ENCODE peak calls at places on chromosomes 6 and 20, in eight cellular contexts. One of them, this sample, is unnamed.

GRCh38 chr20:11246251-11246775 is 572.5 kb upstream of the JAG1 start:
- DNase-seq in body of pancreas: no peak
- DNase-seq in OCI-LY7: no peak
- DNase-seq in psoas muscle: no peak
- DNase-seq in thoracic aorta: no peak
- DNase-seq in prostate gland: no peak
- DNase-seq in A549: no peak
- DNase-seq in mucosa of descending colon: no peak
- DNase-seq in this sample: no peak

GRCh38 chr6:162709431-162709830 is 18.1 kb downstream of the PRKN start:
- DNase-seq in A549: no peak
- DNase-seq in mucosa of descending colon: no peak
- DNase-seq in psoas muscle: no peak
- DNase-seq in thoracic aorta: no peak
- DNase-seq in OCI-LY7: no peak
- DNase-seq in body of pancreas: no peak
- DNase-seq in prostate gland: no peak
- DNase-seq in this sample: no peak

GRCh38 chr6:17299222-17299621 is 18.1 kb downstream of the RBM24 start:
- DNase-seq in psoas muscle: no peak
- DNase-seq in thoracic aorta: no peak
- DNase-seq in prostate gland: no peak
- DNase-seq in mucosa of descending colon: no peak
- DNase-seq in OCI-LY7: no peak
- DNase-seq in A549: no peak
- DNase-seq in body of pancreas: no peak
- DNase-seq in this sample: no peak

GRCh38 chr6:17027441-17027840 is 74.4 kb upstream of the STMND1 start:
- DNase-seq in body of pancreas: no peak
- DNase-seq in prostate gland: no peak
- DNase-seq in A549: no peak
- DNase-seq in psoas muscle: no peak
- DNase-seq in OCI-LY7: no peak
- DNase-seq in thoracic aorta: no peak
- DNase-seq in mucosa of descending colon: no peak
- DNase-seq in this sample: no peak

GRCh38 chr6:43999628-44000027 is 127.6 kb downstream of the MRPL14 start:
- DNase-seq in mucosa of descending colon: no peak
- DNase-seq in thoracic aorta: no peak
- DNase-seq in OCI-LY7: no peak
- DNase-seq in prostate gland: no peak
- DNase-seq in psoas muscle: peak
- DNase-seq in A549: no peak
- DNase-seq in body of pancreas: no peak
- DNase-seq in this sample: no peak

GRCh38 chr6:106117579-106117978 is 31.4 kb downstream of the PRDM1 start:
- DNase-seq in body of pancreas: no peak
- DNase-seq in prostate gland: no peak
- DNase-seq in OCI-LY7: no peak
- DNase-seq in thoracic aorta: no peak
- DNase-seq in mucosa of descending colon: no peak
- DNase-seq in psoas muscle: no peak
- DNase-seq in A549: no peak
- DNase-seq in this sample: no peak

GRCh38 chr6:104955927-104956662 is 812 bp upstream of the LIN28B start:
- DNase-seq in prostate gland: no peak
- DNase-seq in mucosa of descending colon: no peak
- DNase-seq in thoracic aorta: no peak
- DNase-seq in body of pancreas: no peak
- DNase-seq in A549: peak
- DNase-seq in OCI-LY7: no peak
- DNase-seq in psoas muscle: no peak
- DNase-seq in this sample: no peak

GRCh38 chr6:52063584-52064400 is 23.6 kb downstream of the PKHD1 start:
- DNase-seq in body of pancreas: peak
- DNase-seq in OCI-LY7: peak
- DNase-seq in prostate gland: no peak
- DNase-seq in A549: peak
- DNase-seq in psoas muscle: peak
- DNase-seq in mucosa of descending colon: peak
- DNase-seq in thoracic aorta: no peak
- DNase-seq in this sample: no peak

GRCh38 chr6:45554596-45554995 is 176.9 kb upstream of the SUPT3H start:
- DNase-seq in body of pancreas: no peak
- DNase-seq in OCI-LY7: no peak
- DNase-seq in prostate gland: no peak
- DNase-seq in A549: no peak
- DNase-seq in mucosa of descending colon: no peak
- DNase-seq in thoracic aorta: no peak
- DNase-seq in psoas muscle: no peak
- DNase-seq in this sample: no peak

GRCh38 chr6:24666097-24666615 is 543 bp downstream of the TDP2 start:
- DNase-seq in prostate gland: peak
- DNase-seq in A549: no peak
- DNase-seq in OCI-LY7: peak
- DNase-seq in mucosa of descending colon: no peak
- DNase-seq in thoracic aorta: peak
- DNase-seq in body of pancreas: peak
- DNase-seq in psoas muscle: peak
- DNase-seq in this sample: no peak

GRCh38 chr6:9581155-9581554 is 833.7 kb downstream of the TFAP2A start:
- DNase-seq in psoas muscle: no peak
- DNase-seq in prostate gland: no peak
- DNase-seq in thoracic aorta: no peak
- DNase-seq in OCI-LY7: no peak
- DNase-seq in body of pancreas: no peak
- DNase-seq in A549: no peak
- DNase-seq in mucosa of descending colon: no peak
- DNase-seq in this sample: no peak

GRCh38 chr20:2873747-2874041 is 413 bp downstream of the PTPRA start:
- DNase-seq in prostate gland: peak
- DNase-seq in thoracic aorta: no peak
- DNase-seq in OCI-LY7: peak
- DNase-seq in mucosa of descending colon: peak
- DNase-seq in A549: no peak
- DNase-seq in body of pancreas: peak
- DNase-seq in psoas muscle: no peak
- DNase-seq in this sample: peak

DNA sequence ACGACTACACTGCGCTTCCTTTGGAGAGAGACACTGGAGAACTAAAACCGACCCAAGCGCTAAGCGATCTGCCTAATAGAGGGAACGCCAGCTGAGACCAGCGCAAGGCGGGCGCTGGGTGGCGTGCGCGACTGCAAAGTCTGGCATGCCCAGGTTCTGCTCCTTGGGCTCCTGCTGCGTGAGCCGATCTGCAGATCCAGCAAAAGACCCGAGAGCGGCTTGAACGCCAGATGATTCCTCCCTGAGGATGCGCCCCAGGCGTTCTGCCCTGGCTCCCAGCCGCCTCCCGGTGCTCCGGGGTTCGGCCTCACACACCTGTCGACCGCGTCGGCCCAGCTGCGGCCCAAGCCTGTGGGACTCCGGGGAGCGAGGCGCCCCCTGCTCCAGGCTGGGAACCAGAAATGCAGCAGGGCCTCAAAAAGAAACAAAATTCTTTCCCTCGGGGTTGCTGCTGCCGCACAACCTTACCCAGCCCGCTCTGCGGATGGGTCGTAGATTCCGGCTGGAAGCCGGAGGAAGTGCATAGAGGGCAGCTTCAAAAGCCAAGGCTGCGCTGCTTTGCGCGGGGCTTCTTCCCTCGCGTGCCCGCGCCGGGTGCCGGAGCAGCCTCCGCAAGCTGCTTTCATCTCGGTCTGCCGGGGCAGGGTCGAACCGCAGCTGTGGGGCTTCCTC is 17.9 kb upstream of the PRDM13 start:
- DNase-seq in psoas muscle: peak
- DNase-seq in A549: peak
- DNase-seq in prostate gland: peak
- DNase-seq in thoracic aorta: no peak
- DNase-seq in OCI-LY7: no peak
- DNase-seq in body of pancreas: peak
- DNase-seq in mucosa of descending colon: peak
- DNase-seq in this sample: peak
- H3K4me3 ChIP-seq in psoas muscle: peak
- H3K4me3 ChIP-seq in A549: peak
- H3K4me3 ChIP-seq in prostate gland: peak
- H3K4me3 ChIP-seq in thoracic aorta: peak
- H3K4me3 ChIP-seq in OCI-LY7: no peak
- H3K4me3 ChIP-seq in body of pancreas: no peak
- H3K4me3 ChIP-seq in mucosa of descending colon: no peak
- H3K4me3 ChIP-seq in this sample: peak

GRCh38 chr6:2771021-2771558 is 5.9 kb downstream of the WRNIP1 start:
- DNase-seq in prostate gland: no peak
- DNase-seq in mucosa of descending colon: no peak
- DNase-seq in A549: no peak
- DNase-seq in psoas muscle: no peak
- DNase-seq in thoracic aorta: no peak
- DNase-seq in body of pancreas: no peak
- DNase-seq in OCI-LY7: no peak
- DNase-seq in this sample: no peak

GRCh38 chr6:2775003-2775402 is 9.8 kb downstream of the WRNIP1 start:
- DNase-seq in OCI-LY7: no peak
- DNase-seq in thoracic aorta: no peak
- DNase-seq in psoas muscle: no peak
- DNase-seq in prostate gland: no peak
- DNase-seq in body of pancreas: no peak
- DNase-seq in mucosa of descending colon: no peak
- DNase-seq in A549: no peak
- DNase-seq in this sample: peak

GRCh38 chr6:2770171-2770570 is 5.0 kb downstream of the WRNIP1 start:
- DNase-seq in mucosa of descending colon: peak
- DNase-seq in OCI-LY7: no peak
- DNase-seq in prostate gland: no peak
- DNase-seq in body of pancreas: no peak
- DNase-seq in psoas muscle: peak
- DNase-seq in A549: no peak
- DNase-seq in thoracic aorta: no peak
- DNase-seq in this sample: no peak

GRCh38 chr6:2772840-2773239 is 7.6 kb downstream of the WRNIP1 start:
- DNase-seq in OCI-LY7: no peak
- DNase-seq in psoas muscle: no peak
- DNase-seq in body of pancreas: no peak
- DNase-seq in prostate gland: no peak
- DNase-seq in mucosa of descending colon: no peak
- DNase-seq in A549: no peak
- DNase-seq in thoracic aorta: no peak
- DNase-seq in this sample: no peak

GRCh38 chr6:2773450-2773849 is 8.3 kb downstream of the WRNIP1 start:
- DNase-seq in A549: no peak
- DNase-seq in thoracic aorta: no peak
- DNase-seq in prostate gland: no peak
- DNase-seq in psoas muscle: no peak
- DNase-seq in body of pancreas: no peak
- DNase-seq in mucosa of descending colon: no peak
- DNase-seq in OCI-LY7: no peak
- DNase-seq in this sample: no peak
- TF ChIP-seq CTCF in A549: no peak
- TF ChIP-seq CTCF in thoracic aorta: no peak
- TF ChIP-seq CTCF in prostate gland: no peak
- TF ChIP-seq CTCF in psoas muscle: no peak
- TF ChIP-seq CTCF in body of pancreas: no peak
- TF ChIP-seq CTCF in mucosa of descending colon: no peak
- TF ChIP-seq CTCF in OCI-LY7: no peak
- TF ChIP-seq CTCF in this sample: no peak

GRCh38 chr6:7728855-7729590 is 3.1 kb downstream of the BMP6 start:
- DNase-seq in OCI-LY7: no peak
- DNase-seq in A549: no peak
- DNase-seq in body of pancreas: no peak
- DNase-seq in psoas muscle: no peak
- DNase-seq in mucosa of descending colon: no peak
- DNase-seq in prostate gland: no peak
- DNase-seq in thoracic aorta: no peak
- DNase-seq in this sample: no peak

GRCh38 chr6:7727150-7727950 is 1.5 kb downstream of the BMP6 start:
- DNase-seq in body of pancreas: peak
- DNase-seq in mucosa of descending colon: no peak
- DNase-seq in OCI-LY7: peak
- DNase-seq in A549: peak
- DNase-seq in psoas muscle: no peak
- DNase-seq in prostate gland: no peak
- DNase-seq in thoracic aorta: no peak
- DNase-seq in this sample: no peak

GRCh38 chr6:7726416-7727149 is 684 bp downstream of the BMP6 start:
- DNase-seq in thoracic aorta: no peak
- DNase-seq in mucosa of descending colon: peak
- DNase-seq in body of pancreas: peak
- DNase-seq in A549: peak
- DNase-seq in psoas muscle: no peak
- DNase-seq in prostate gland: no peak
- DNase-seq in OCI-LY7: peak
- DNase-seq in this sample: no peak

GRCh38 chr6:7730003-7730402 is 4.1 kb downstream of the BMP6 start:
- DNase-seq in thoracic aorta: no peak
- DNase-seq in psoas muscle: no peak
- DNase-seq in mucosa of descending colon: no peak
- DNase-seq in OCI-LY7: no peak
- DNase-seq in prostate gland: no peak
- DNase-seq in A549: no peak
- DNase-seq in body of pancreas: no peak
- DNase-seq in this sample: no peak

DNA sequence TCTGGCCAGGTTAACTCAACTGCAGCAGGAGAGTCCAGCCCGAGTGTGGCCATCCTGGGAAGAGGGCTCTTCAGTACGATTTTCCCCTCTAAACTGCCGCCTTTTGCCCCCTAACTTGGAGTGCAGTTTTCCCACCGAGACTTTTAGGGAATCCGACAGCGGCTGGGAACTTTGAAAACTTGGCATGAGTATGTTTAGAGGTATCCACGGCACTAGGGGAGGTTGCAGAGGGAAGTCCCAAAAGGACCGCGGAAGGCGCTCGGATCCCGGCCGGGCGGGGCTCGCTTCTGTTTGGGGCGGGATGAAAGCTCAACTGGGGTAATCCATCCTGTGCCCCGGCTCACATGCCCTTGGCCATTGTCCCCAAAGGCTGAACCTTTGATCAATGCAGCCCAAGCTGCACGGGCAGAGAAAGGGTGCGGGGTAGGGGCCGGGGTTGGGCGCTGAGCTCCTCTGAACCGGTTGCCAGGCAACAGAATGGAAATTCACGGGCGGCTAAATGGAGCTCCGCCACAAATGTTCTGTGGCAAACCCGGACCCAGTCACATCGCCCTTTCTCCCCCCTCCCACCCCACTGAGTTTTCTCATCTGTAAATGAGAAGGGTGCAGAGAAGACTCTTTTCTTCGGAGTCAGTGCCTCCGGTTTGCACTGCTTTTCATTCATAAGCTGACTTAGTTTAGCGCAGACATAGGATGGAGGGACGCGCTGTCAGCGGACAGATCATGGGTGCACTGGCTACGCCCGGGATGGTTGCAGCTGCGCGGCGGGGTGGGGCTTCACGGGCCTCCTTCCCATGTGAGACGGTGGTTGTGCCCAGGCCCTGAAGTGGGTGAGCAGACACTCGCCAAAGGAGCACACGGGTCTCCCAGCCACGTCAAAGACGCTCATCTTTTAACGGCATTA is 2.3 kb downstream of the BMP6 start:
- DNase-seq in mucosa of descending colon: peak
- DNase-seq in psoas muscle: peak
- DNase-seq in prostate gland: no peak
- DNase-seq in OCI-LY7: peak
- DNase-seq in thoracic aorta: no peak
- DNase-seq in A549: peak
- DNase-seq in body of pancreas: peak
- DNase-seq in this sample: no peak
- H3K4me3 ChIP-seq in mucosa of descending colon: no peak
- H3K4me3 ChIP-seq in psoas muscle: peak
- H3K4me3 ChIP-seq in prostate gland: peak
- H3K4me3 ChIP-seq in OCI-LY7: peak
- H3K4me3 ChIP-seq in thoracic aorta: peak
- H3K4me3 ChIP-seq in A549: peak
- H3K4me3 ChIP-seq in body of pancreas: no peak
- H3K4me3 ChIP-seq in this sample: peak

GRCh38 chr6:80010296-80010695 is 5.8 kb downstream of the TTK start:
- DNase-seq in A549: no peak
- DNase-seq in body of pancreas: no peak
- DNase-seq in mucosa of descending colon: no peak
- DNase-seq in OCI-LY7: no peak
- DNase-seq in prostate gland: no peak
- DNase-seq in psoas muscle: no peak
- DNase-seq in thoracic aorta: no peak
- DNase-seq in this sample: no peak
- TF ChIP-seq CTCF in A549: no peak
- TF ChIP-seq CTCF in body of pancreas: no peak
- TF ChIP-seq CTCF in mucosa of descending colon: no peak
- TF ChIP-seq CTCF in OCI-LY7: no peak
- TF ChIP-seq CTCF in prostate gland: no peak
- TF ChIP-seq CTCF in psoas muscle: no peak
- TF ChIP-seq CTCF in thoracic aorta: no peak
- TF ChIP-seq CTCF in this sample: no peak